ENCODE peak calls at places on chromosomes 11 and 22, in seven cellular contexts. One of them, this sample, is unnamed.

GRCh38 chr11:69157156-69157821 is 1.6 kb downstream of the SMIM38 start:
- DNase-seq in A549: no peak
- DNase-seq in sigmoid colon: peak; percentile 76
- DNase-seq in H1: no peak
- DNase-seq in esophagus squamous epithelium: no peak
- DNase-seq in IMR-90: peak; percentile 77
- DNase-seq in suprapubic skin: no peak
- DNase-seq in this sample: peak; percentile 18

GRCh38 chr11:93741882-93742226 is 382 bp downstream of the C11orf54 start:
- DNase-seq in A549: peak; percentile 75
- DNase-seq in sigmoid colon: peak; percentile 84
- DNase-seq in H1: no peak
- DNase-seq in esophagus squamous epithelium: no peak
- DNase-seq in IMR-90: peak; percentile 68
- DNase-seq in suprapubic skin: no peak
- DNase-seq in this sample: no peak

GRCh38 chr22:39631381-39631780 is 60.8 kb downstream of the CACNA1I start:
- DNase-seq in A549: no peak
- DNase-seq in sigmoid colon: no peak
- DNase-seq in H1: no peak
- DNase-seq in esophagus squamous epithelium: no peak
- DNase-seq in IMR-90: no peak
- DNase-seq in suprapubic skin: no peak
- DNase-seq in this sample: no peak

GRCh38 chr22:45336971-45337431 is 27.3 kb downstream of the FAM118A start:
- DNase-seq in A549: no peak
- DNase-seq in sigmoid colon: peak; percentile 87
- DNase-seq in H1: no peak
- DNase-seq in esophagus squamous epithelium: no peak
- DNase-seq in IMR-90: no peak
- DNase-seq in suprapubic skin: peak; percentile 87
- DNase-seq in this sample: peak; percentile 46

GRCh38 chr22:35961480-35961902 is 67.1 kb downstream of the RBFOX2 start:
- DNase-seq in A549: peak; percentile 37
- DNase-seq in sigmoid colon: peak; percentile 80
- DNase-seq in H1: peak; percentile 59
- DNase-seq in esophagus squamous epithelium: no peak
- DNase-seq in IMR-90: peak; percentile 90
- DNase-seq in suprapubic skin: no peak
- DNase-seq in this sample: no peak

GRCh38 chr11:44268807-44269080 is 41.2 kb downstream of the ALX4 start:
- DNase-seq in A549: no peak
- DNase-seq in sigmoid colon: peak; percentile 19
- DNase-seq in H1: no peak
- DNase-seq in esophagus squamous epithelium: no peak
- DNase-seq in IMR-90: no peak
- DNase-seq in suprapubic skin: peak; percentile 57
- DNase-seq in this sample: no peak

GRCh38 chr11:69552951-69553350 is 71.5 kb downstream of the LINC01488 start:
- DNase-seq in A549: no peak
- DNase-seq in sigmoid colon: peak; percentile 40
- DNase-seq in H1: no peak
- DNase-seq in esophagus squamous epithelium: no peak
- DNase-seq in IMR-90: no peak
- DNase-seq in suprapubic skin: no peak
- DNase-seq in this sample: no peak

GRCh38 chr11:14070866-14071265 is 108.3 kb downstream of the SPON1 start:
- DNase-seq in A549: no peak
- DNase-seq in sigmoid colon: no peak
- DNase-seq in H1: no peak
- DNase-seq in esophagus squamous epithelium: no peak
- DNase-seq in IMR-90: no peak
- DNase-seq in suprapubic skin: no peak
- DNase-seq in this sample: no peak

GRCh38 chr11:6468712-6469495 is 4.8 kb downstream of the TRIM3 start:
- DNase-seq in A549: peak; percentile 52
- DNase-seq in sigmoid colon: peak; percentile 92
- DNase-seq in H1: peak; percentile 88
- DNase-seq in esophagus squamous epithelium: no peak
- DNase-seq in IMR-90: peak; percentile 87
- DNase-seq in suprapubic skin: peak; percentile 89
- DNase-seq in this sample: peak; percentile 76

GRCh38 chr11:69909561-69910518 is 90.6 kb upstream of the FGF3 start:
- DNase-seq in A549: no peak
- DNase-seq in sigmoid colon: peak; percentile 64
- DNase-seq in H1: peak; percentile 77
- DNase-seq in esophagus squamous epithelium: no peak
- DNase-seq in IMR-90: no peak
- DNase-seq in suprapubic skin: no peak
- DNase-seq in this sample: no peak

GRCh38 chr11:18657696-18658095 is 23.6 kb upstream of the SPTY2D1 start:
- DNase-seq in A549: no peak
- DNase-seq in sigmoid colon: peak; percentile 0
- DNase-seq in H1: no peak
- DNase-seq in esophagus squamous epithelium: no peak
- DNase-seq in IMR-90: no peak
- DNase-seq in suprapubic skin: peak; percentile 7
- DNase-seq in this sample: no peak

GRCh38 chr22:34437140-34437539 is 516.9 kb upstream of the LARGE1 start:
- DNase-seq in A549: no peak
- DNase-seq in sigmoid colon: no peak
- DNase-seq in H1: no peak
- DNase-seq in esophagus squamous epithelium: no peak
- DNase-seq in IMR-90: no peak
- DNase-seq in suprapubic skin: no peak
- DNase-seq in this sample: no peak

GRCh38 chr22:46007003-46007847 is 30.3 kb upstream of the WNT7B start:
- DNase-seq in A549: peak; percentile 66
- DNase-seq in sigmoid colon: peak; percentile 89
- DNase-seq in H1: no peak
- DNase-seq in esophagus squamous epithelium: no peak
- DNase-seq in IMR-90: peak; percentile 72
- DNase-seq in suprapubic skin: no peak
- DNase-seq in this sample: no peak

GRCh38 chr22:38655532-38656255 is 498 bp downstream of the FAM227A start:
- DNase-seq in A549: peak; percentile 30
- DNase-seq in sigmoid colon: peak; percentile 69
- DNase-seq in H1: no peak
- DNase-seq in esophagus squamous epithelium: no peak
- DNase-seq in IMR-90: peak; percentile 9
- DNase-seq in suprapubic skin: no peak
- DNase-seq in this sample: no peak

GRCh38 chr11:71544525-71545214 is 3.5 kb upstream of the KRTAP5-9 start:
- DNase-seq in A549: no peak
- DNase-seq in sigmoid colon: no peak
- DNase-seq in H1: no peak
- DNase-seq in esophagus squamous epithelium: no peak
- DNase-seq in IMR-90: no peak
- DNase-seq in suprapubic skin: no peak
- DNase-seq in this sample: no peak

GRCh38 chr11:71545405-71545966 is 2.7 kb upstream of the KRTAP5-9 start:
- DNase-seq in A549: no peak
- DNase-seq in sigmoid colon: no peak
- DNase-seq in H1: no peak
- DNase-seq in esophagus squamous epithelium: no peak
- DNase-seq in IMR-90: no peak
- DNase-seq in suprapubic skin: no peak
- DNase-seq in this sample: no peak

GRCh38 chr11:71542382-71542781 is 4.6 kb downstream of the KRTAP5-8 start:
- DNase-seq in A549: no peak
- DNase-seq in sigmoid colon: no peak
- DNase-seq in H1: no peak
- DNase-seq in esophagus squamous epithelium: no peak
- DNase-seq in IMR-90: no peak
- DNase-seq in suprapubic skin: no peak
- DNase-seq in this sample: no peak

GRCh38 chr11:71543866-71544265 is 4.4 kb upstream of the KRTAP5-9 start:
- DNase-seq in A549: no peak
- DNase-seq in sigmoid colon: no peak
- DNase-seq in H1: no peak
- DNase-seq in esophagus squamous epithelium: no peak
- DNase-seq in IMR-90: no peak
- DNase-seq in suprapubic skin: no peak
- DNase-seq in this sample: no peak

GRCh38 chr11:71542856-71543743 is 5.1 kb upstream of the KRTAP5-9 start:
- DNase-seq in A549: no peak
- DNase-seq in sigmoid colon: no peak
- DNase-seq in H1: no peak
- DNase-seq in esophagus squamous epithelium: no peak
- DNase-seq in IMR-90: no peak
- DNase-seq in suprapubic skin: no peak
- DNase-seq in this sample: no peak
- H3K4me3 ChIP-seq in A549: no peak overlapping the region
- H3K4me3 ChIP-seq in sigmoid colon: no peak overlapping the region
- H3K4me3 ChIP-seq in H1: no peak overlapping the region
- H3K4me3 ChIP-seq in esophagus squamous epithelium: no peak overlapping the region
- H3K4me3 ChIP-seq in IMR-90: no peak overlapping the region
- H3K4me3 ChIP-seq in suprapubic skin: no peak overlapping the region
- H3K4me3 ChIP-seq in this sample: no peak overlapping the region

DNA sequence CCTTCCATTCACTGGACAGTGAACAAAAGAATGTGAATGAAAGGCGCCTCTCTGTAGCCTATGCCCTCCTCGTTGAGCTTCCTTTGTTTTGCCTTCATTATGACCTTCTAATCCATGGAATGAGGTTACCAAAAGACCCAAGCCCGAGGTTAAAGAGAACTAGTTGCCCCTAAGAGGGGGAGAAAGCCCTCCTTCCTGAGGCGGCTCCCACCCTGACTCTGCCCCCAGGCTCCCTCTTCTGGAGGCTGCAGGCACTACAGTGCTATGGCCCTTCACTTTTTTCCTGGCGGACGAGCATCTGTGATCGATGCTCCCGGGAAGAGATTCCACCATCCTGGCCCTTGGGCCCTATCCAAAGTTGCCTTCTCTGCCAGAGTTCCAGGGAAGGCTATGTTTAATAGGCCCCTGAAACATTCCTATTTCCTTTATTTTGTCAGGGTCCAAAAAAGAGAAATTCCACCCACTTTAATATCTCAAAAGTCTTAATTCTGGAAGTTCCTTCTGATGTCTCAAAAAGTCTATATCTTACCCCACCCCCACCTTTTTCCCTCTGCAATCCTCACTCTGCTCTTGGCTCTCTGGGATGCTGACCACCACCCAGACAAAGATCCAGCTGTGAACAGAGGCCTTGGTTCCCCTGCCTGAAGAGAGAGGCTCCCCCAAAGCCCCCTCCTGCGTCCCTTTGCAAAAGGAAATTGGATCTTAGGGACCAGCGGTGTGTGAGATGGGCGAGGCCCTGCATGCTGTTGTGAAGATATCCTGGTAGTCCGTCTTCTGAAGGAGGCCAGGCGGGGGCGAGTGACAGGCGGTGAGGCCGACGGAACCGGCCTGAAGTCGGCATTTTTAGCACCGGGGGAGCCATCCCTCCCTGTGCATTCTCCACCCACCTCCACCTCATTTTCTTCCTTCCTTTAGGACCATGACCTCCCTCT is 147.1 kb downstream of the FEZ1 start:
- DNase-seq in A549: peak; percentile 4
- DNase-seq in sigmoid colon: peak; percentile 74
- DNase-seq in H1: peak; percentile 96
- DNase-seq in esophagus squamous epithelium: no peak
- DNase-seq in IMR-90: peak; percentile 19
- DNase-seq in suprapubic skin: no peak
- DNase-seq in this sample: peak; percentile 45
- TF ChIP-seq POLR2A in A549: no peak
- TF ChIP-seq POLR2A in sigmoid colon: no peak
- TF ChIP-seq POLR2A in H1: no peak
- TF ChIP-seq POLR2A in esophagus squamous epithelium: no peak
- TF ChIP-seq POLR2A in IMR-90: no peak
- TF ChIP-seq POLR2A in suprapubic skin: no peak
- TF ChIP-seq POLR2A in this sample: no peak

DNA sequence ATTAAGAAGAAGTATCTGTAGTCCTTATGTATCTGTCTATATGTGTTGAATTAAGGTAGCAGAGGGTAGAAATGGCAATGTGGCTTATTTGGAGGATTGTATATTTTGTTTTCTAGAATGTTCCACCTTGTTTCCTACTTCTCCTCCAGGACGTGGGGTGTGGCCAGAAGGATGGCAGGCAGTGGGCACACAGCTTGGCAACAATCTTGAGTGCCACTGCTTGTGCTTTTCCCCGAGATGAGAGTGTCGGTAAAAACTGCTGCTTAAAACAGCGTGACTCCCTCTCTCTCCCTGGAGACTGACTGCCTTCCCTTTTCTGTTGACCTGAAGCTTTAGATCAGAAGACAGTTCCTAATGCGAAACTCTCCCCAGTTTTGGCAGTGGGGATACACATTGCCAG is 61.2 kb downstream of the FAT3 start:
- DNase-seq in A549: no peak
- DNase-seq in sigmoid colon: no peak
- DNase-seq in H1: no peak
- DNase-seq in esophagus squamous epithelium: no peak
- DNase-seq in IMR-90: no peak
- DNase-seq in suprapubic skin: no peak
- DNase-seq in this sample: no peak
- H3K9me3 ChIP-seq in A549: no peaks in the 10 kb centered on the region
- H3K9me3 ChIP-seq in sigmoid colon: no peaks in the 10 kb centered on the region
- H3K9me3 ChIP-seq in H1: no peaks in the 10 kb centered on the region
- H3K9me3 ChIP-seq in esophagus squamous epithelium: no peaks in the 10 kb centered on the region
- H3K9me3 ChIP-seq in IMR-90: no peaks in the 10 kb centered on the region
- H3K9me3 ChIP-seq in suprapubic skin: no peaks in the 10 kb centered on the region
- H3K9me3 ChIP-seq in this sample: no peaks in the 10 kb centered on the region

GRCh38 chr11:1770528-1770927 is 6.8 kb upstream of the CTSD start:
- DNase-seq in A549: no peak
- DNase-seq in sigmoid colon: peak; percentile 60
- DNase-seq in H1: no peak
- DNase-seq in esophagus squamous epithelium: no peak
- DNase-seq in IMR-90: no peak
- DNase-seq in suprapubic skin: peak; percentile 40
- DNase-seq in this sample: no peak

GRCh38 chr11:1773131-1773510 is 9.4 kb upstream of the CTSD start:
- DNase-seq in A549: no peak
- DNase-seq in sigmoid colon: peak; percentile 56
- DNase-seq in H1: no peak
- DNase-seq in esophagus squamous epithelium: no peak
- DNase-seq in IMR-90: no peak
- DNase-seq in suprapubic skin: peak; percentile 49
- DNase-seq in this sample: no peak

GRCh38 chr11:1771273-1771672 is 7.5 kb upstream of the CTSD start:
- DNase-seq in A549: no peak
- DNase-seq in sigmoid colon: no peak
- DNase-seq in H1: no peak
- DNase-seq in esophagus squamous epithelium: no peak
- DNase-seq in IMR-90: no peak
- DNase-seq in suprapubic skin: peak; percentile 49
- DNase-seq in this sample: no peak

GRCh38 chr11:1772270-1773130 is 8.8 kb upstream of the CTSD start:
- DNase-seq in A549: peak; percentile 94
- DNase-seq in sigmoid colon: peak; percentile 81
- DNase-seq in H1: peak; percentile 71
- DNase-seq in esophagus squamous epithelium: no peak
- DNase-seq in IMR-90: peak; percentile 91
- DNase-seq in suprapubic skin: peak; percentile 83
- DNase-seq in this sample: peak; percentile 38

DNA sequence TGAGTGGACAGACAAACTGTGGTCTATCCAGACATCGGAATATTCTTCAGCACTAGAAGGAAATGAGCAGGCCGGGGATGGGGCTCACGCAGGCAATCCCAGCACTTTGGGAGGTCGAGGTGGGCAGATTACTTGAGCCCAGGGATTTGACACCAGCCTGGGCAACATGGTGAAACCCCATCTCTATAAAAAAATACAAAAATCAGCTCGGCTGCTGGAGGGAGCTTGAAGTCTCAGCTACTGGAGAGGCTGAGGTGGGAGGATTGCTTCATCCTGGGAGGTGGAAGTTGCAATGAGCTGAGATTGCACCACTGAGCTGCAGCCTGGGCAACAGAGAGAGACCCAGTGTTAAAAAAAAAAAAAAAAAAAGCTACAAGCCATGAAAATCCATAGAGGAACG is 8.0 kb upstream of the CTSD start:
- DNase-seq in A549: peak; percentile 64
- DNase-seq in sigmoid colon: peak; percentile 58
- DNase-seq in H1: no peak
- DNase-seq in esophagus squamous epithelium: no peak
- DNase-seq in IMR-90: peak; percentile 62
- DNase-seq in suprapubic skin: peak; percentile 76
- DNase-seq in this sample: no peak
- H3K4me3 ChIP-seq in A549: no peak overlapping the region
- H3K4me3 ChIP-seq in sigmoid colon: no peak overlapping the region
- H3K4me3 ChIP-seq in H1: no peak overlapping the region
- H3K4me3 ChIP-seq in esophagus squamous epithelium: no peak overlapping the region
- H3K4me3 ChIP-seq in IMR-90: no peak overlapping the region
- H3K4me3 ChIP-seq in suprapubic skin: no peak overlapping the region
- H3K4me3 ChIP-seq in this sample: no peak overlapping the region

This sample was measured in tibial nerve.